ENCODE peak calls at places on chromosomes 3 and 15, in seven cellular contexts. O is IMR-90, I is pancreas, X is breast epithelium, S is upper lobe of left lung, C is stomach, H is uterus. P is an unnamed sample.

GRCh38 chr3:48404440-48405342 is 25.2 kb downstream of the PLXNB1 start:
- DNase-seq in O (no peak), I (peak; percentile 12), X (peak; percentile 27), S (no peak), C (peak; percentile 24), H (peak; percentile 12), P (no peak)

GRCh38 chr3:98602078-98602678 is 8.8 kb upstream of the CPOX start:
- DNase-seq in O (peak; percentile 76), I (peak; percentile 49), X (no peak), S (no peak), C (peak; percentile 41), H (peak; percentile 27), P (no peak)

GRCh38 chr3:164113406-164114332 is 964.6 kb downstream of the SI start:
- DNase-seq in O (no peak), I (no peak), X (no peak), S (peak; percentile 14), C (no peak), H (no peak), P (no peak)

GRCh38 chr3:185657691-185658503 is 71.8 kb downstream of the SENP2 start:
- DNase-seq in O (no peak), I (no peak), X (no peak), S (no peak), C (no peak), H (no peak), P (no peak)

GRCh38 chr15:77446840-77447390 is 26.2 kb downstream of the HMG20A start:
- DNase-seq in O (no peak), I (no peak), X (no peak), S (no peak), C (no peak), H (no peak), P (no peak)

GRCh38 chr3:14810795-14811661 is 7.7 kb upstream of the FGD5 start:
- DNase-seq in O (no peak), I (no peak), X (no peak), S (peak; percentile 88), C (no peak), H (no peak), P (no peak)

GRCh38 chr3:98049271-98049670 is 14.2 kb upstream of the GABRR3 start:
- DNase-seq in O (no peak), I (no peak), X (no peak), S (no peak), C (no peak), H (no peak), P (no peak)

GRCh38 chr3:43996379-43997301 is 245.0 kb upstream of the TOPAZ1 start:
- DNase-seq in O (no peak), I (peak; percentile 20), X (no peak), S (peak; percentile 84), C (no peak), H (no peak), P (no peak)

GRCh38 chr3:52402706-52403270 is 42.1 kb downstream of the SEMA3G start:
- DNase-seq in O (no peak), I (no peak), X (no peak), S (no peak), C (no peak), H (no peak), P (no peak)

GRCh38 chr3:41073190-41073589 is 126.1 kb upstream of the CTNNB1 start:
- DNase-seq in O (no peak), I (no peak), X (no peak), S (no peak), C (no peak), H (no peak), P (no peak)

GRCh38 chr3:162704991-162705390 is 1208.4 kb downstream of the OTOL1 start:
- DNase-seq in O (no peak), I (no peak), X (no peak), S (no peak), C (no peak), H (no peak), P (no peak)

GRCh38 chr3:114035896-114036295 is 20.4 kb downstream of the CCDC191 start:
- DNase-seq in O (no peak), I (no peak), X (no peak), S (no peak), C (no peak), H (no peak), P (no peak)

GRCh38 chr3:52926556-52926955 is 29.2 kb upstream of the STIMATE start:
- DNase-seq in O (no peak), I (no peak), X (no peak), S (no peak), C (no peak), H (no peak), P (no peak)

GRCh38 chr3:152234657-152235375 is 33.9 kb upstream of the MBNL1 start:
- DNase-seq in O (no peak), I (no peak), X (no peak), S (no peak), C (no peak), H (no peak), P (no peak)

GRCh38 chr15:90407871-90408317 is 19.9 kb downstream of the IQGAP1 start:
- DNase-seq in O (peak; percentile 61), I (no peak), X (no peak), S (no peak), C (no peak), H (no peak), P (no peak)

GRCh38 chr3:40864146-40864782 is 335.0 kb upstream of the CTNNB1 start:
- DNase-seq in O (no peak), I (no peak), X (no peak), S (no peak), C (no peak), H (no peak), P (no peak)

GRCh38 chr3:143596957-143597642 is 251.2 kb downstream of the SLC9A9 start:
- DNase-seq in O (no peak), I (no peak), X (no peak), S (peak; percentile 41), C (no peak), H (no peak), P (no peak)

GRCh38 chr3:176780766-176781165 is 416.5 kb downstream of the TBL1XR1 start:
- DNase-seq in O (no peak), I (no peak), X (no peak), S (no peak), C (no peak), H (no peak), P (no peak)

GRCh38 chr15:88619796-88620195 is 1.3 kb upstream of the AEN start:
- DNase-seq in O (no peak), I (no peak), X (no peak), S (no peak), C (no peak), H (no peak), P (no peak)

GRCh38 chr15:35168464-35168863 is 83.4 kb upstream of the NANOGP8 start:
- DNase-seq in O (peak; percentile 90), I (no peak), X (no peak), S (no peak), C (no peak), H (no peak), P (no peak)

GRCh38 chr3:58013973-58014649 is 5.9 kb downstream of the FLNB start:
- DNase-seq in O (peak; percentile 90), I (no peak), X (no peak), S (peak; percentile 56), C (peak; percentile 39), H (peak; percentile 86), P (peak; percentile 31)

GRCh38 chr3:101077361-101078011 is 84.3 kb upstream of the ABI3BP start:
- DNase-seq in O (peak; percentile 58), I (no peak), X (no peak), S (no peak), C (no peak), H (no peak), P (no peak)

GRCh38 chr15:41952003-41952563 is 20.3 kb downstream of the EHD4 start:
- DNase-seq in O (no peak), I (no peak), X (no peak), S (peak; percentile 55), C (no peak), H (no peak), P (no peak)

GRCh38 chr3:70885636-70886035 is 573.2 kb upstream of the MDFIC2 start:
- DNase-seq in O (no peak), I (no peak), X (no peak), S (no peak), C (no peak), H (no peak), P (no peak)
- TF ChIP-seq CTCF in O (no peak), I (no peak), X (no peak), S (no peak), C (no peak), H (no peak), P (no peak)

GRCh38 chr3:107217161-107217560 is 160.1 kb upstream of the CCDC54 start:
- DNase-seq in O (peak; percentile 87), I (no peak), X (no peak), S (no peak), C (no peak), H (no peak), P (no peak)
- H3K4me1 ChIP-seq in O (peaks cover 11% of the 10 kb centered on the region), I (no peaks in the 10 kb centered on the region), X (no peaks in the 10 kb centered on the region), S (no peaks in the 10 kb centered on the region), C (no peaks in the 10 kb centered on the region), H (no peaks in the 10 kb centered on the region), P (peaks cover 3% of the 10 kb centered on the region)

GRCh38 chr3:158097571-158098553 is 8.4 kb downstream of the SHOX2 start:
- DNase-seq in O (peak; percentile 57), I (peak; percentile 89), X (no peak), S (peak; percentile 95), C (peak; percentile 83), H (no peak), P (peak; percentile 28)

GRCh38 chr3:158094917-158095301 is 11.3 kb downstream of the SHOX2 start:
- DNase-seq in O (no peak), I (no peak), X (no peak), S (no peak), C (no peak), H (no peak), P (no peak)

GRCh38 chr3:158095302-158095997 is 10.8 kb downstream of the SHOX2 start:
- DNase-seq in O (no peak), I (no peak), X (no peak), S (no peak), C (no peak), H (no peak), P (no peak)

GRCh38 chr3:158098834-158099424 is 7.3 kb downstream of the SHOX2 start:
- DNase-seq in O (no peak), I (no peak), X (no peak), S (no peak), C (no peak), H (no peak), P (no peak)

GRCh38 chr3:158097141-158097540 is 9.1 kb downstream of the SHOX2 start:
- DNase-seq in O (no peak), I (no peak), X (no peak), S (no peak), C (no peak), H (no peak), P (no peak)
- H3K4me3 ChIP-seq in O (no peak overlapping the region), I (peak overlapping the region; percentile 68), X (peak overlapping the region; percentile 27), S (no peak overlapping the region), C (peak overlapping the region; percentile 64), H (no peak overlapping the region), P (peak overlapping the region; percentile 58)

GRCh38 chr15:76342046-76342381 is 5.4 kb downstream of the ISL2 start:
- DNase-seq in O (no peak), I (no peak), X (no peak), S (peak; percentile 78), C (no peak), H (no peak), P (no peak)
- TF ChIP-seq CTCF in O (no peak), I (no peak), X (no peak), S (no peak), C (no peak), H (no peak), P (no peak)

DNA sequence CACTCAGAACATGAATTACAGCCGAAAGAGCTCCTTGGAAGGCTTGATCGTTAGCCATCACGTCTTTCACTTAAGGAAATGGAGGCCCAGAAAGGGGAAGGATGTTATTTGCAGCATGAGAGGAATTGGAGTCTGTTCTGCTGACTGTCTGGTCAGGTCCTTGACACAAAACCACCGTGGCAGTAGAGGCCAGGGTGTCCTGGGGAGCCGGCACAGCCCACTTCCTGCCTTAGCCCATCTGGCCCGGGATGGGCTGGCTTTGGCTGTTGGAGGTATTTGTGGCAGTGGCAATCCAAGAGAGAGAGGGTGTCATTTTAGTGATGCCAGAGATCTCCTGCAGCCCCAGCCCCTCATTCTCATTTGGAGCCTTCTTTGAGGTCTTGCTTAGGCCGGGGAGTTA is 37.4 kb downstream of the ST6GAL1 start:
- DNase-seq in O (no peak), I (no peak), X (no peak), S (no peak), C (no peak), H (no peak), P (no peak)
- H3K4me1 ChIP-seq in O (no peaks in the 10 kb centered on the region), I (no peaks in the 10 kb centered on the region), X (no peaks in the 10 kb centered on the region), S (peaks cover 35% of the 10 kb centered on the region), C (peaks cover 17% of the 10 kb centered on the region), H (no peaks in the 10 kb centered on the region), P (peaks cover 57% of the 10 kb centered on the region)

P was measured in heart right ventricle.